ENCODE peak calls at places on chromosome 2, in seven cellular contexts. P is activated CD4-positive, alpha-beta memory T cell treated with anti-CD3 and anti-CD28 coated beads, Interleukin-2, amount 10 ng/mL, durations not matched to agents 7 days and 5 days; M is NCI-H460; G is OCI-LY7; Y is GM12864; U is central memory CD4-positive, alpha-beta T cell; E is GM23248. R is an unnamed sample.

GRCh38 chr2:36756438-36756837 is 59.9 kb downstream of the VIT start:
- DNase-seq in P (no peak), M (no peak), G (no peak), Y (no peak), U (no peak), E (no peak), R (no peak)

GRCh38 chr2:65370387-65371093 is 61.9 kb downstream of the SPRED2 start:
- DNase-seq in P (no peak), M (no peak), G (peak), Y (no peak), U (no peak), E (no peak), R (no peak)

GRCh38 chr2:189129971-189130370 is 49.6 kb downstream of the COL5A2 start:
- DNase-seq in P (no peak), M (no peak), G (no peak), Y (no peak), U (no peak), E (peak), R (no peak)

GRCh38 chr2:100771125-100771524 is 48.8 kb upstream of the NPAS2 start:
- DNase-seq in P (no peak), M (no peak), G (no peak), Y (no peak), U (no peak), E (no peak), R (no peak)

GRCh38 chr2:208135794-208136369 is 6.3 kb upstream of the CRYGC start:
- DNase-seq in P (no peak), M (no peak), G (no peak), Y (no peak), U (no peak), E (no peak), R (no peak)

GRCh38 chr2:191869781-191870180 is 22.9 kb upstream of the CAVIN2 start:
- DNase-seq in P (no peak), M (no peak), G (no peak), Y (no peak), U (no peak), E (no peak), R (no peak)

GRCh38 chr2:70069049-70069448 is 18.2 kb upstream of the PCBP1 start:
- DNase-seq in P (peak), M (no peak), G (no peak), Y (peak), U (peak), E (peak), R (no peak)

GRCh38 chr2:12106440-12107080 is 360.1 kb downstream of the LPIN1 start:
- DNase-seq in P (peak), M (no peak), G (no peak), Y (no peak), U (no peak), E (peak), R (no peak)

GRCh38 chr2:72895759-72896281 is 8.6 kb downstream of the SPR start:
- DNase-seq in P (no peak), M (no peak), G (no peak), Y (no peak), U (no peak), E (peak), R (no peak)

GRCh38 chr2:7878786-7879515 is 802.9 kb upstream of the ID2 start:
- DNase-seq in P (no peak), M (no peak), G (no peak), Y (no peak), U (no peak), E (no peak), R (no peak)